ENCODE peak calls at places on chromosome 9, in five cellular contexts. T is activated T-helper 1 cell treated with anti-CD3 and anti-CD28 coated beads, Interleukin-2, amount 50 U/mL, for 16 hours; N is NCI-H1436; O is endodermal cell; A is transverse colon. S is an unnamed sample.

GRCh38 chr9:93451762-93452709 is 551 bp downstream of the FAM120A start:
- DNase-seq in T (peak), N (peak), O (peak), A (peak), S (no peak)

GRCh38 chr9:87342743-87343142 is 154.9 kb upstream of the DAPK1 start:
- DNase-seq in T (no peak), N (no peak), O (no peak), A (no peak), S (no peak)

GRCh38 chr9:78133751-78134150 is 102.1 kb upstream of the CEP78 start:
- DNase-seq in T (no peak), N (no peak), O (no peak), A (no peak), S (no peak)

GRCh38 chr9:105205787-105206511 is 38.5 kb upstream of the SLC44A1 start:
- DNase-seq in T (no peak), N (no peak), O (no peak), A (peak), S (no peak)

GRCh38 chr9:38662763-38663593 is 42.6 kb upstream of the ANKRD18A start:
- DNase-seq in T (no peak), N (no peak), O (peak), A (no peak), S (no peak)

GRCh38 chr9:89878687-89879086 is 273.9 kb downstream of the GADD45G start:
- DNase-seq in T (no peak), N (peak), O (peak), A (peak), S (no peak)

GRCh38 chr9:122827759-122828090 is 663 bp downstream of the PDCL start:
- DNase-seq in T (no peak), N (no peak), O (peak), A (no peak), S (no peak)

GRCh38 chr9:22452415-22453010 is 5.9 kb downstream of the DMRTA1 start:
- DNase-seq in T (no peak), N (no peak), O (peak), A (peak), S (no peak)

GRCh38 chr9:3342159-3342777 is 183.5 kb downstream of the RFX3 start:
- DNase-seq in T (no peak), N (no peak), O (no peak), A (no peak), S (no peak)

GRCh38 chr9:113546566-113546965 is 83.0 kb downstream of the RGS3 start:
- DNase-seq in T (no peak), N (no peak), O (peak), A (no peak), S (no peak)

GRCh38 chr9:642014-642413 is 199.5 kb upstream of the DMRT1 start:
- DNase-seq in T (no peak), N (no peak), O (no peak), A (no peak), S (no peak)

GRCh38 chr9:136656795-136657611 is 5.7 kb upstream of the EGFL7 start:
- DNase-seq in T (no peak), N (no peak), O (no peak), A (no peak), S (no peak)

GRCh38 chr9:136694163-136694864 is 7.1 kb upstream of the AGPAT2 start:
- DNase-seq in T (no peak), N (no peak), O (peak), A (peak), S (no peak)

GRCh38 chr9:114805670-114806551 is at the start of gene TNFSF15:
- DNase-seq in T (no peak), N (no peak), O (peak), A (peak), S (no peak)

GRCh38 chr9:84170521-84171141 is 169.9 kb downstream of the SLC28A3 start:
- DNase-seq in T (no peak), N (no peak), O (peak), A (peak), S (no peak)

GRCh38 chr9:34047864-34048729 is 590 bp downstream of the UBAP2 start:
- DNase-seq in T (peak), N (peak), O (no peak), A (peak), S (no peak)

GRCh38 chr9:129701054-129701453 is 35.6 kb downstream of the PRRX2 start:
- DNase-seq in T (no peak), N (no peak), O (peak), A (no peak), S (no peak)

GRCh38 chr9:90309809-90310522 is 332.7 kb downstream of the DIRAS2 start:
- DNase-seq in T (no peak), N (no peak), O (no peak), A (peak), S (no peak)

GRCh38 chr9:126399251-126399650 is 72.6 kb downstream of the MVB12B start:
- DNase-seq in T (no peak), N (no peak), O (no peak), A (no peak), S (no peak)

GRCh38 chr9:14487547-14488185 is 173.7 kb upstream of the NFIB start:
- DNase-seq in T (no peak), N (no peak), O (no peak), A (no peak), S (no peak)

S was measured in esophagus squamous epithelium.